ENCODE peak calls at places on chromosome 16, in nine cellular contexts. E, I, P, S, Q, R, Y, U and Z are unnamed samples.

GRCh38 chr16:57677622-57678369 is 9.7 kb downstream of the ADGRG3 start:
- DNase-seq in E (no peak), I (no peak), P (no peak), S (no peak), Q (no peak), R (no peak), Y (no peak), U (no peak), Z (peak)

GRCh38 chr16:85991425-85991824 is 92.5 kb downstream of the IRF8 start:
- DNase-seq in E (no peak), I (no peak), P (no peak), S (no peak), Q (no peak), R (no peak), Y (no peak), U (no peak), Z (no peak)

GRCh38 chr16:85025781-85026653 is 1.6 kb upstream of the KIAA0513 start:
- DNase-seq in E (no peak), I (no peak), P (no peak), S (no peak), Q (no peak), R (no peak), Y (peak), U (no peak), Z (no peak)

GRCh38 chr16:84683691-84684591 is 15.9 kb upstream of the USP10 start:
- DNase-seq in E (no peak), I (no peak), P (no peak), S (no peak), Q (no peak), R (peak), Y (no peak), U (no peak), Z (no peak)

GRCh38 chr16:1474047-1474446 is 781 bp downstream of the CLCN7 start:
- DNase-seq in E (no peak), I (no peak), P (no peak), S (no peak), Q (no peak), R (no peak), Y (no peak), U (no peak), Z (no peak)

GRCh38 chr16:67025151-67025550 is 3.8 kb upstream of the CBFB start:
- DNase-seq in E (no peak), I (no peak), P (no peak), S (no peak), Q (no peak), R (no peak), Y (no peak), U (no peak), Z (peak)

GRCh38 chr16:35480988-35481387 is 2021.6 kb downstream of the TP53TG3F start:
- DNase-seq in E (no peak), I (no peak), P (no peak), S (no peak), Q (no peak), R (no peak), Y (no peak), U (no peak), Z (no peak)

GRCh38 chr16:84088695-84089395 is 27.9 kb downstream of the MBTPS1 start:
- DNase-seq in E (no peak), I (no peak), P (no peak), S (no peak), Q (peak), R (no peak), Y (peak), U (no peak), Z (no peak)

GRCh38 chr16:84303023-84303422 is 8.3 kb downstream of the WFDC1 start:
- DNase-seq in E (no peak), I (no peak), P (no peak), S (peak), Q (no peak), R (no peak), Y (peak), U (no peak), Z (no peak)

GRCh38 chr16:75340715-75341500 is 89.5 kb upstream of the BCAR1 start:
- DNase-seq in E (no peak), I (no peak), P (no peak), S (no peak), Q (no peak), R (peak), Y (no peak), U (peak), Z (no peak)

GRCh38 chr16:30185141-30185682 is 1.8 kb downstream of the CORO1A start:
- DNase-seq in E (no peak), I (peak), P (no peak), S (no peak), Q (no peak), R (no peak), Y (peak), U (no peak), Z (no peak)

GRCh38 chr16:30998852-30999761 is 11.3 kb downstream of the STX1B start:
- DNase-seq in E (peak), I (no peak), P (no peak), S (no peak), Q (no peak), R (no peak), Y (no peak), U (no peak), Z (no peak)

GRCh38 chr16:79632289-79632688 is 31.8 kb upstream of the MAF start:
- DNase-seq in E (no peak), I (no peak), P (no peak), S (no peak), Q (no peak), R (no peak), Y (no peak), U (no peak), Z (no peak)

GRCh38 chr16:30558789-30559377 is 709 bp upstream of the ZNF764 start:
- DNase-seq in E (no peak), I (no peak), P (no peak), S (no peak), Q (no peak), R (no peak), Y (no peak), U (no peak), Z (no peak)

GRCh38 chr16:88649924-88650748 is 717 bp downstream of the CYBA start:
- DNase-seq in E (no peak), I (no peak), P (no peak), S (no peak), Q (peak), R (peak), Y (peak), U (no peak), Z (peak)

GRCh38 chr16:57592591-57593003 is 35.8 kb upstream of the ADGRG1 start:
- DNase-seq in E (no peak), I (no peak), P (no peak), S (no peak), Q (peak), R (no peak), Y (peak), U (no peak), Z (peak)

GRCh38 chr16:50309156-50309526 is 42.8 kb downstream of the ADCY7 start:
- DNase-seq in E (no peak), I (no peak), P (no peak), S (no peak), Q (no peak), R (no peak), Y (no peak), U (no peak), Z (no peak)

GRCh38 chr16:67946128-67946569 is 2.2 kb upstream of the LCAT start:
- DNase-seq in E (no peak), I (no peak), P (no peak), S (no peak), Q (no peak), R (no peak), Y (no peak), U (no peak), Z (no peak)

GRCh38 chr16:31472559-31473203 is 729 bp downstream of the TGFB1I1 start:
- DNase-seq in E (peak), I (peak), P (peak), S (peak), Q (no peak), R (peak), Y (peak), U (peak), Z (peak)

GRCh38 chr16:87206646-87207451 is 110.3 kb downstream of the C16orf95 start:
- DNase-seq in E (no peak), I (no peak), P (peak), S (no peak), Q (no peak), R (no peak), Y (no peak), U (no peak), Z (no peak)

GRCh38 chr16:16197966-16198365 is 25.3 kb downstream of the ABCC6 start:
- DNase-seq in E (no peak), I (no peak), P (no peak), S (no peak), Q (no peak), R (no peak), Y (no peak), U (no peak), Z (no peak)

GRCh38 chr16:51429041-51429440 is 278.0 kb upstream of the SALL1 start:
- DNase-seq in E (no peak), I (no peak), P (no peak), S (no peak), Q (no peak), R (no peak), Y (no peak), U (no peak), Z (no peak)

GRCh38 chr16:82061861-82062525 is 26.9 kb downstream of the HSD17B2 start:
- DNase-seq in E (no peak), I (no peak), P (no peak), S (no peak), Q (no peak), R (peak), Y (no peak), U (peak), Z (peak)

GRCh38 chr16:86960266-86960665 is 356.9 kb downstream of the C16orf95 start:
- DNase-seq in E (no peak), I (no peak), P (no peak), S (no peak), Q (no peak), R (no peak), Y (no peak), U (no peak), Z (no peak)

GRCh38 chr16:64590516-64590915 is 531.3 kb downstream of the CDH11 start:
- DNase-seq in E (no peak), I (no peak), P (no peak), S (no peak), Q (no peak), R (no peak), Y (no peak), U (no peak), Z (no peak)

GRCh38 chr16:26214694-26215093 is 522.9 kb downstream of the HS3ST4 start:
- DNase-seq in E (no peak), I (no peak), P (no peak), S (no peak), Q (no peak), R (no peak), Y (no peak), U (no peak), Z (no peak)

GRCh38 chr16:89722392-89723278 is 1.3 kb downstream of the ZNF276 start:
- DNase-seq in E (no peak), I (peak), P (no peak), S (no peak), Q (peak), R (peak), Y (peak), U (peak), Z (peak)

GRCh38 chr16:82425661-82426060 is 201.1 kb upstream of the CDH13 start:
- DNase-seq in E (no peak), I (no peak), P (no peak), S (no peak), Q (no peak), R (no peak), Y (no peak), U (no peak), Z (no peak)

GRCh38 chr16:31535737-31536136 is 8.0 kb downstream of the AHSP start:
- DNase-seq in E (no peak), I (no peak), P (no peak), S (no peak), Q (no peak), R (no peak), Y (no peak), U (peak), Z (no peak)

GRCh38 chr16:12016166-12016947 is 39.8 kb downstream of the SNX29 start:
- DNase-seq in E (no peak), I (no peak), P (no peak), S (no peak), Q (no peak), R (no peak), Y (no peak), U (no peak), Z (no peak)

GRCh38 chr16:29154676-29155121 is 169.8 kb downstream of the LAT start:
- DNase-seq in E (no peak), I (no peak), P (no peak), S (no peak), Q (no peak), R (no peak), Y (no peak), U (no peak), Z (no peak)

GRCh38 chr16:3188675-3188924 is 596 bp downstream of the OR1F1 start:
- DNase-seq in E (no peak), I (no peak), P (no peak), S (no peak), Q (no peak), R (no peak), Y (no peak), U (peak), Z (no peak)
- H3K4me3 ChIP-seq in E (peak), I (peak), P (peak), S (peak), Q (peak), R (peak), Y (no peak), U (peak), Z (peak)

DNA sequence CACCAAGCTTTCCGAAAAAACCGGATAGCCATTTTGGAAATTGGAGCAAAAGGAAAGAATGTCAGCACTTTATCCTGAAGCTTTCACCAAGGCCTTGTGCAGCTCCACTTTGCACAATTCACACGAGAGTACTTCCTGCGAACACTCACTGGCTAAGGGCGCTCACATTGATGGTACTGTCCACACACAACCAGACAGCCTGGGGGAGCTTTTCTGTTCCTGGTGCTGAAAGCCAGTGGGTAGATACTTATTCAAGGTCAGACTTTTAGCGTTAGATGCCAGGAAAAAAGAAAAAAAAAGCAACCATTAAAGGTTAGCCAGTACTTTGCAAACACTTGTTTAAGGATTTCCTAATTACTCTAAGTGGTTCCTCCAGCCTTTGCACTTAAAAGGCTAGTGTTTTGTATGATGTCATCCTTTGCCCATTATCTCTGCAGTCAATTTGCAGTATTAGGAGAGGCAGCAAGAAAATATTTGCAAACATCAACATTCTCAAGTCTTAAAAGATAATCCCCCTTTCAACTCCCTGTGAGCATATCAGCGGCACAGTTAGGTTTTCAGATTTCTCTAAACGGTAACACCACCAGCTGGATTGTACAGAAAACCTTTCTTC is 243.5 kb upstream of the IRX5 start:
- DNase-seq in E (no peak), I (no peak), P (no peak), S (no peak), Q (no peak), R (no peak), Y (no peak), U (no peak), Z (no peak)
- H3K4me3 ChIP-seq in E (no peak), I (no peak), P (no peak), S (no peak), Q (no peak), R (no peak), Y (no peak), U (no peak), Z (no peak)

DNA sequence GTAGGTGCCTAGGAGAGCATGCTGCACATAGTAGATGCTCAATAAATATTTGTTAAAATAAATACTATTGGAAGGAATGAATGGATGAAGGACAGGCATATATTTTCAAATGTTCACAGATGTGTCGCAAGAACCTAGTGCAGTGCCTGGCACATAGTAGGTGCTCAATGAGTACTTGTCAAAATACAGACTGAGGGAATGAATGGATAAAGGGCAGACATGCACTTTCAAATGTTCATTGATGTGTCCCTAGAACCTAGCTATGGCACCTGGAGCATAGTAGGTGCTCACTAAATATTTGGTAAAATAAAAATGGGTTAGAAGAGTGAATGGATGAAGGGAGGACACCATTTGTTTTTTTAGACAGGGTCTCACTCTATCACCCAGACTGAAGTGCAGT is 26.1 kb downstream of the XYLT1 start:
- DNase-seq in E (no peak), I (no peak), P (no peak), S (no peak), Q (no peak), R (no peak), Y (no peak), U (no peak), Z (no peak)
- H3K4me3 ChIP-seq in E (no peak), I (no peak), P (no peak), S (no peak), Q (no peak), R (no peak), Y (no peak), U (no peak), Z (no peak)

GRCh38 chr16:27549607-27549856 is 181 bp downstream of the GTF3C1 start:
- DNase-seq in E (no peak), I (no peak), P (no peak), S (no peak), Q (no peak), R (no peak), Y (no peak), U (no peak), Z (no peak)

GRCh38 chr16:27550582-27550920 is 607 bp downstream of the KATNIP start:
- DNase-seq in E (no peak), I (no peak), P (no peak), S (no peak), Q (peak), R (no peak), Y (no peak), U (no peak), Z (no peak)

GRCh38 chr16:27547851-27548250 is 1.9 kb downstream of the GTF3C1 start:
- DNase-seq in E (no peak), I (no peak), P (no peak), S (no peak), Q (no peak), R (no peak), Y (no peak), U (no peak), Z (no peak)

GRCh38 chr16:27549857-27550581 is at the start of the genes GTF3C1 and KATNIP:
- DNase-seq in E (peak), I (peak), P (peak), S (peak), Q (peak), R (peak), Y (peak), U (peak), Z (peak)

DNA sequence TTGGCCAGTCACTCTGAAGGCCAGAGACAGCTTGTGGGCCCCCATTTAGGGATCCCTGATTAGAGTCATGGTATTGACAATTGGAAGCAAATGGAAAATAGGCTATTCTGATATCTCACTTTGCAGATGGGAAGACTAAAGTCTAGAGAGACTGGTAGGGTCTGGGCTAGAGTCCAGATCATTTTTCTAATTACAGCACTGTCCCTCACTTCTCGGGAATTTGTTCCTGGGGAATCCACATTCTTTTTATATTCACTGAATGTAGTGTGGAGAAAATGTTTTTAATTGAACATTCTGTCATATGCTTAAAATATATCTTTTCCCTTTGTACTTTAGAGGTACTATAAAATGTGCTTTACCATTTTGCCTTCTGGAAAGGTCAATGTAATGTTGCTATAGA is 1.1 kb downstream of the KATNIP start:
- DNase-seq in E (no peak), I (no peak), P (no peak), S (no peak), Q (no peak), R (no peak), Y (no peak), U (no peak), Z (no peak)
- H3K4me3 ChIP-seq in E (peak), I (peak), P (no peak), S (peak), Q (no peak), R (peak), Y (no peak), U (no peak), Z (peak)

GRCh38 chr16:4293822-4294457 is 21.1 kb upstream of the TFAP4 start:
- DNase-seq in E (no peak), I (peak), P (peak), S (no peak), Q (no peak), R (peak), Y (no peak), U (peak), Z (no peak)
- H3K4me3 ChIP-seq in E (peak), I (peak), P (no peak), S (peak), Q (no peak), R (peak), Y (no peak), U (no peak), Z (no peak)

GRCh38 chr16:48810803-48811453 is 200.9 kb upstream of the N4BP1 start:
- DNase-seq in E (no peak), I (no peak), P (no peak), S (no peak), Q (no peak), R (peak), Y (no peak), U (no peak), Z (no peak)
- H3K4me3 ChIP-seq in E (no peak), I (peak), P (no peak), S (peak), Q (no peak), R (peak), Y (no peak), U (no peak), Z (peak)

DNA sequence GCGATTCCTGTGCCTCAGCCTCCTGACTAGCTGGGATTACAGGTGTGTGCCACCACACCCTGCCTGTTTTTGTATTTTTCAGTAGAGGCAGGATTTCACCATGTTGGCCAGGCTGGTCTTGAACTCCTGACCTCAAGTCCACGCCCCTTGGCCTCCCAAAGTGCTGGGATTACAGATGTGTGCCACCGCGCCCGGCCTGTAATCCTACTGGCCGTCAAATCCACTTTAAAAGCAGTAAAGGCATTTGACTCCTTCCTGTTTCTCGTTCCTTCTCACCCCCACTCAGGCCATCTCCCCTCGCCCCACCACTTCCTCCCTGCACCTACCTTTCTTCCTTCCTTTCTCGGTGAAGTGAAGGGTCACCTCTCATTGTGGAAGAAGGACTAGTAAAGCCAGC is 69.4 kb upstream of the CREBBP start:
- DNase-seq in E (no peak), I (no peak), P (no peak), S (no peak), Q (no peak), R (no peak), Y (no peak), U (no peak), Z (peak)
- H3K4me3 ChIP-seq in E (peak), I (peak), P (peak), S (peak), Q (no peak), R (no peak), Y (no peak), U (no peak), Z (peak)